ENCODE peak calls at places on chromosomes 1 and 21, in nine cellular contexts. E is AG09309, U is astrocyte of the spinal cord, Q is astrocyte, J is fibroblast of lung, V is heart right ventricle, B is heart left ventricle, A is body of pancreas, S is astrocyte of the cerebellum. O is an unnamed sample.

GRCh38 chr21:41664881-41665765 is 101.7 kb downstream of the RIPK4 start:
- DNase-seq in A (peak), U (peak), S (no peak), J (peak), V (no peak), E (no peak), B (no peak), Q (peak), O (peak)

GRCh38 chr1:18107671-18108312 is at the start of gene IGSF21:
- DNase-seq in S (no peak), B (no peak), U (no peak), V (no peak), E (no peak), J (no peak), A (no peak), Q (no peak), O (no peak)

GRCh38 chr1:209319549-209319948 is 264.0 kb upstream of the CAMK1G start:
- DNase-seq in Q (no peak), S (no peak), U (no peak), B (no peak), J (peak), A (no peak), V (no peak), E (no peak), O (no peak)

GRCh38 chr1:24126023-24126671 is 14.2 kb upstream of the MYOM3 start:
- DNase-seq in V (no peak), J (peak), B (peak), A (no peak), S (no peak), U (no peak), Q (no peak), E (no peak), O (no peak)

GRCh38 chr1:93969371-93969770 is 60.1 kb upstream of the GCLM start:
- DNase-seq in E (no peak), Q (no peak), U (no peak), A (no peak), S (no peak), J (no peak), B (no peak), V (no peak), O (no peak)

GRCh38 chr1:34885405-34886247 is 26.1 kb upstream of the SMIM12 start:
- DNase-seq in A (peak), B (peak), S (no peak), U (peak), Q (peak), V (peak), J (peak), E (no peak), O (peak)

GRCh38 chr21:43866233-43866632 is 1.2 kb downstream of the AGPAT3 start:
- DNase-seq in B (peak), Q (peak), S (peak), J (peak), V (peak), A (peak), U (peak), E (peak), O (peak)

GRCh38 chr1:93338426-93338825 is 7.3 kb upstream of the DR1 start:
- DNase-seq in B (no peak), A (no peak), E (peak), V (no peak), Q (peak), J (peak), U (peak), S (peak), O (peak)

GRCh38 chr1:228512852-228513243 is 25.7 kb downstream of the RNF187 start:
- DNase-seq in U (no peak), Q (no peak), A (no peak), B (no peak), J (no peak), V (no peak), E (no peak), S (no peak), O (no peak)

GRCh38 chr1:3190256-3191041 is 121.4 kb downstream of the PRDM16 start:
- DNase-seq in S (no peak), A (no peak), V (no peak), U (no peak), Q (peak), J (peak), E (no peak), B (no peak), O (no peak)

GRCh38 chr1:232529747-232530146 is 100.2 kb downstream of the SIPA1L2 start:
- DNase-seq in J (peak), S (no peak), V (no peak), E (no peak), Q (peak), U (no peak), A (no peak), B (no peak), O (peak)

GRCh38 chr1:59164371-59164770 is 132.5 kb upstream of the FGGY start:
- DNase-seq in Q (no peak), A (no peak), V (no peak), J (no peak), E (no peak), U (no peak), B (no peak), S (no peak), O (no peak)

GRCh38 chr1:209675567-209676154 is 449 bp downstream of the G0S2 start:
- DNase-seq in J (peak), Q (peak), S (no peak), U (peak), B (peak), E (no peak), V (peak), A (peak), O (peak)

GRCh38 chr1:38029081-38029681 is 16.6 kb downstream of the UTP11 start:
- DNase-seq in E (no peak), J (peak), V (peak), Q (no peak), U (peak), S (no peak), B (no peak), A (no peak), O (peak)

GRCh38 chr1:36731226-36732037 is 248.7 kb upstream of the CSF3R start:
- DNase-seq in B (no peak), U (no peak), S (no peak), A (no peak), Q (no peak), V (no peak), J (no peak), E (no peak), O (no peak)

GRCh38 chr1:22641906-22642636 is 1.4 kb upstream of the C1QC start:
- DNase-seq in A (peak), V (peak), S (peak), B (peak), J (peak), E (no peak), U (peak), Q (peak), O (peak)

GRCh38 chr1:9401080-9401453 is 108.4 kb downstream of the SPSB1 start:
- DNase-seq in S (no peak), J (no peak), A (no peak), Q (no peak), E (no peak), B (no peak), U (no peak), V (no peak), O (no peak)

GRCh38 chr1:46529031-46529630 is 22.3 kb downstream of the KNCN start:
- DNase-seq in S (no peak), B (no peak), Q (no peak), J (no peak), E (no peak), V (no peak), U (no peak), A (no peak), O (no peak)

GRCh38 chr1:23791434-23792047 is 596 bp downstream of the LYPLA2 start:
- DNase-seq in Q (no peak), A (peak), E (no peak), S (no peak), J (peak), U (no peak), B (no peak), V (no peak), O (no peak)

GRCh38 chr1:78855258-78855657 is 151.3 kb downstream of the ADGRL4 start:
- DNase-seq in U (no peak), V (no peak), Q (no peak), A (no peak), E (no peak), S (no peak), B (no peak), J (no peak), O (no peak)

GRCh38 chr1:217188280-217189235 is 442.3 kb downstream of the GPATCH2 start:
- DNase-seq in Q (no peak), U (peak), A (no peak), B (peak), E (no peak), J (peak), S (peak), V (no peak), O (no peak)

DNA sequence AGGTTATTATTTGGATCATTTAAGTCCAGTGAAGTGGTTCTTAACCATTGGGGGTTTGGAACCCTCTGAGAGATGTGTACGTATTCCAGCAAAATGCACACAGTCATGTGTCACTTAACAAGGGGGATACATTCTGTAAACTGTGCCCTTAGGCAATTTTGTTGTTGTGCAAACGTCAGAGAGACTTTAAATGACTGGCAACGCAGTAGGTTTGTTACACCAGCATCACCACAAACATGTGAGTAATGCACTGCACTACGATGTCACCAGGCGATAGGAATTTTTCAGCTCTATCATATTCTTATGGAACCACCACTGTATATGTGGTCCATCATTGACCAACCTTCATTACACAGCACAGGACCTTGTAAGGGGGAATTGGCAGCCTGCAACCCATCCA is 11.9 kb downstream of the AHCYL1 start:
- DNase-seq in E (peak), S (no peak), V (no peak), Q (peak), A (no peak), U (no peak), J (peak), B (no peak), O (peak)
- H3K4me3 ChIP-seq in E (no peak), S (no peak), V (no peak), Q (no peak), A (no peak), U (no peak), J (no peak), B (no peak), O (no peak)

GRCh38 chr1:155313266-155313665 is 4.6 kb downstream of the FDPS start:
- DNase-seq in B (no peak), Q (no peak), S (no peak), U (no peak), A (no peak), J (no peak), V (no peak), E (no peak), O (no peak)

GRCh38 chr1:155307247-155307740 is 1.4 kb upstream of the FDPS start:
- DNase-seq in E (no peak), U (peak), J (peak), B (no peak), A (no peak), V (no peak), S (no peak), Q (no peak), O (peak)

GRCh38 chr1:155308493-155309422 is at the start of gene FDPS:
- DNase-seq in V (peak), Q (peak), E (peak), S (peak), J (peak), B (peak), U (peak), A (peak), O (peak)

GRCh38 chr1:155305881-155306391 is 2.7 kb upstream of the FDPS start:
- DNase-seq in U (no peak), J (peak), Q (peak), S (no peak), B (no peak), V (no peak), E (peak), A (no peak), O (no peak)

GRCh38 chr1:155309423-155310021 is 856 bp downstream of the FDPS start:
- DNase-seq in U (peak), A (peak), S (no peak), Q (no peak), B (peak), E (no peak), V (peak), J (no peak), O (no peak)
- TF ChIP-seq CTCF in U (no peak), A (no peak), S (no peak), Q (no peak), B (no peak), E (no peak), V (no peak), J (no peak), O (no peak)

GRCh38 chr1:15637833-15638232 is 20.6 kb downstream of the DDI2 start:
- DNase-seq in A (no peak), Q (no peak), J (no peak), U (no peak), S (no peak), E (no peak), B (no peak), V (no peak), O (no peak)
- H3K4me3 ChIP-seq in A (no peak), Q (no peak), J (no peak), U (no peak), S (no peak), E (no peak), B (no peak), V (no peak), O (no peak)

GRCh38 chr21:23130308-23130707 is 2132.1 kb downstream of the NCAM2 start:
- DNase-seq in U (no peak), B (no peak), V (no peak), J (no peak), S (no peak), Q (no peak), A (no peak), E (no peak), O (peak)

GRCh38 chr21:23127973-23128372 is 2129.8 kb downstream of the NCAM2 start:
- DNase-seq in Q (no peak), E (no peak), A (no peak), S (no peak), B (no peak), J (no peak), V (no peak), U (no peak), O (no peak)

DNA sequence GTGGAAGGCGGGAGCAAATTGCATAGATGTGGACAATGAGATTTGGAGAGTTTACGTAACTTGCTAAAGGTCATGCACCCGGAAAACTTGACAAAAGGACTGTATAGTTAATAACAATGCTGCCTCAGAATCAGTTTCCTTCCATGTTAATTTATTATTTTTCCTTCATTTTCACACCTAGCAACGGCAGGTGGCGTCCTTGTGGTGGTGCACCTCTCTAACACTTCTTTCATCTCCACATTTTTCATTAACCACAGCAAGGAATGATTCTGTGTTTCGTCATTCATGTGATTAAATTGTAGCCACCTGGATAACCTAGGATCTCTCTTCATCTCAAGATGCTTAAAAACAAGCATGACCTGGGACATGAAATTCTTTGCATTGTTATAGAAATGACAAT is 2133.0 kb downstream of the NCAM2 start:
- DNase-seq in Q (no peak), J (no peak), S (no peak), A (no peak), B (no peak), V (no peak), U (no peak), E (no peak), O (no peak)
- TF ChIP-seq CTCF in Q (no peak), J (no peak), S (no peak), A (no peak), B (no peak), V (no peak), U (no peak), E (no peak), O (peak)